ENCODE peak calls at places on chromosome 11, in seven cellular contexts. L is SK-N-SH, I is K562, J is H1, D is HepG2, W is GM12878, A is HCT116. B is an unnamed sample.

GRCh38 chr11:80414766-80415165 is 973.9 kb upstream of the TENM4 start:
- DNase-seq in D (no peak), W (no peak), L (no peak), I (no peak), J (no peak), A (no peak), B (no peak)

GRCh38 chr11:73598719-73599379 is 937 bp upstream of the FAM168A start:
- DNase-seq in J (no peak), A (no peak), D (no peak), W (no peak), L (no peak), I (no peak), B (no peak)

GRCh38 chr11:104594228-104594958 is 303.9 kb downstream of the CASP12 start:
- DNase-seq in W (no peak), I (no peak), A (no peak), D (no peak), L (no peak), J (no peak), B (no peak)

GRCh38 chr11:27209562-27210005 is 153.4 kb downstream of the CCDC34 start:
- DNase-seq in I (peak), D (peak), W (no peak), L (no peak), A (peak), J (no peak), B (no peak)

GRCh38 chr11:1758611-1759150 is 5.0 kb downstream of the CTSD start:
- DNase-seq in L (no peak), A (no peak), W (no peak), J (no peak), I (no peak), D (no peak), B (no peak)

GRCh38 chr11:7894251-7894650 is 36.8 kb downstream of the OR10A6 start:
- DNase-seq in A (no peak), D (no peak), I (no peak), J (no peak), L (no peak), W (no peak), B (no peak)

GRCh38 chr11:17683378-17684161 is 35.8 kb upstream of the MYOD1 start:
- DNase-seq in J (no peak), W (no peak), I (no peak), L (no peak), A (peak), D (peak), B (peak)

GRCh38 chr11:119694334-119694733 is 34.7 kb downstream of the NECTIN1 start:
- DNase-seq in W (no peak), J (no peak), I (no peak), L (no peak), D (peak), A (no peak), B (no peak)

GRCh38 chr11:106424111-106424510 is 346.6 kb downstream of the AASDHPPT start:
- DNase-seq in D (no peak), L (no peak), A (no peak), I (no peak), W (no peak), J (no peak), B (peak)

GRCh38 chr11:68332186-68332585 is 19.8 kb downstream of the LRP5 start:
- DNase-seq in W (no peak), J (no peak), D (no peak), L (no peak), I (no peak), A (no peak), B (no peak)

GRCh38 chr11:35235944-35236666 is 97.1 kb downstream of the CD44 start:
- DNase-seq in A (peak), L (no peak), D (no peak), W (no peak), J (no peak), I (no peak), B (peak)

GRCh38 chr11:1087279-1087960 is 12.7 kb downstream of the MUC2 start:
- DNase-seq in A (no peak), W (no peak), J (no peak), D (no peak), L (no peak), I (no peak), B (no peak)

GRCh38 chr11:12418019-12418611 is 40.7 kb downstream of the PARVA start:
- DNase-seq in J (no peak), A (no peak), L (no peak), W (no peak), I (peak), D (no peak), B (no peak)

GRCh38 chr11:101745756-101746155 is 161.9 kb upstream of the TRPC6 start:
- DNase-seq in D (no peak), L (no peak), J (no peak), A (no peak), W (no peak), I (no peak), B (no peak)

GRCh38 chr11:9821008-9821752 is 157.3 kb downstream of the SWAP70 start:
- DNase-seq in L (peak), A (no peak), J (no peak), D (no peak), I (no peak), W (no peak), B (peak)

GRCh38 chr11:20388096-20389055 is 860 bp downstream of the PRMT3 start:
- DNase-seq in L (no peak), I (peak), D (peak), A (no peak), W (no peak), J (no peak), B (peak)

GRCh38 chr11:76803811-76804600 is 20.9 kb downstream of the TSKU start:
- DNase-seq in I (no peak), L (no peak), D (no peak), A (no peak), J (no peak), W (no peak), B (no peak)

GRCh38 chr11:100719362-100719761 is 32.3 kb downstream of the ARHGAP42 start:
- DNase-seq in A (no peak), J (no peak), D (no peak), L (no peak), W (no peak), I (no peak), B (no peak)

GRCh38 chr11:96088914-96089313 is 165.0 kb upstream of the MTMR2 start:
- DNase-seq in A (no peak), W (no peak), D (no peak), L (no peak), I (no peak), J (no peak), B (no peak)

GRCh38 chr11:69587454-69588081 is 53.4 kb upstream of the CCND1 start:
- DNase-seq in W (no peak), A (peak), L (no peak), D (peak), I (no peak), J (no peak), B (no peak)

GRCh38 chr11:134393638-134394037 is 18.4 kb downstream of the B3GAT1 start:
- DNase-seq in W (no peak), L (peak), J (no peak), I (peak), D (peak), A (peak), B (peak)

GRCh38 chr11:122007611-122008071 is 108.4 kb downstream of the BLID start:
- DNase-seq in L (no peak), D (no peak), I (no peak), W (no peak), J (no peak), A (no peak), B (no peak)

GRCh38 chr11:120304526-120304925 is 20.6 kb upstream of the TLCD5 start:
- DNase-seq in J (no peak), A (peak), W (no peak), D (no peak), I (no peak), L (no peak), B (peak)

GRCh38 chr11:18698341-18699268 is at the start of gene TMEM86A:
- DNase-seq in D (peak), A (peak), J (peak), W (no peak), L (peak), I (peak), B (peak)

GRCh38 chr11:134047586-134047999 is 21.3 kb upstream of the JAM3 start:
- DNase-seq in A (no peak), L (no peak), J (no peak), W (no peak), D (no peak), I (no peak), B (no peak)

GRCh38 chr11:9053631-9054030 is 37.8 kb downstream of the SCUBE2 start:
- DNase-seq in J (no peak), A (no peak), D (no peak), L (no peak), I (no peak), W (no peak), B (no peak)

GRCh38 chr11:117535201-117535869 is 207.7 kb downstream of the CEP164 start:
- DNase-seq in A (no peak), J (no peak), I (no peak), D (no peak), L (peak), W (no peak), B (peak)

GRCh38 chr11:3016861-3017260 is 24.7 kb upstream of the NAP1L4 start:
- DNase-seq in D (no peak), J (no peak), A (no peak), I (no peak), L (no peak), W (no peak), B (no peak)

GRCh38 chr11:19953342-19953741 is 206.9 kb downstream of the DBX1 start:
- DNase-seq in W (no peak), D (peak), L (no peak), I (no peak), J (peak), A (no peak), B (no peak)

GRCh38 chr11:78419327-78419726 is 1.7 kb upstream of the GAB2 start:
- DNase-seq in W (no peak), J (no peak), L (no peak), I (no peak), A (no peak), D (no peak), B (no peak)

DNA sequence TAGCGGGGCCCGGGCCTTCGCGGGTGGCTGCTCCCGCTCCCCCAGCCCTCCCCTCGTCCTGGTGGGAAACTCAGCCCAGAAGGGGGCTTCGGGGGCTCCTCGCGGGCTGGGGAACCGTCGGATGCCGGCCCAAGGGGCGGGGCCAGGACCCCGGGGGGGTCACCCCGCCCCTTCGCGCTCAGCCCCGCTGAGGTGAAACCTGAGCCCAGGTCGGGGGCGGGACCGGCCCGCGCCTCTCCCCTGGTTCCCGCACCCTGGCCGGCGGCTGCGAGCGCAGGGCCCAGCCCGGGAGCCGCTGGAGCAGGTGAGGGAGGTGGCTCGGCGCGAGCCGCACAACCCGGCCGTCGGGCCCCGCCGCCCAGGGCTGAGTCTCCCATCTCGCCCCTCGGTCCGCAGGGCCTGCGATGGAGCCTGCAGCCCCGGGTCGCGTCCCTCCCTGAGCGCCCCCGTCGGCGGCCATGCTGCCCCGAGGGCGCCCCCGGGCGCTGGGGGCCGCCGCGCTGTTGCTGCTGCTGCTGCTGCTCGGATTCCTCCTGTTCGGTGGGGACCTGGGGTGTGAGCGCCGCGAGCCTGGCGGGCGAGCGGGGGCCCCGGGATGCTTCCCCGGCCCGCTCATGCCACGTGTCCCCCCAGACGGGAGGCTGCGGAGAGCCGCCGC is at the start of gene LARGE2:
- DNase-seq in L (peak), I (peak), D (no peak), J (peak), A (no peak), W (no peak), B (peak)
- TF ChIP-seq JUND in L (no peak), I (no peak), D (no peak), J (no peak), A (no peak), W (no peak), B (no peak)

GRCh38 chr11:94127632-94128031 is 1.0 kb upstream of the PANX1 start:
- DNase-seq in W (no peak), J (no peak), A (no peak), I (no peak), D (no peak), L (no peak), B (no peak)

GRCh38 chr11:94128746-94129504 is at the start of gene PANX1:
- DNase-seq in L (peak), W (no peak), D (peak), A (peak), I (peak), J (peak), B (peak)

GRCh38 chr11:94129505-94130335 is 1.1 kb downstream of the PANX1 start:
- DNase-seq in W (no peak), J (peak), D (no peak), I (no peak), A (peak), L (no peak), B (peak)

GRCh38 chr11:94130589-94131362 is 2.1 kb downstream of the PANX1 start:
- DNase-seq in I (no peak), A (no peak), W (no peak), J (no peak), L (no peak), D (no peak), B (no peak)

GRCh38 chr11:94128171-94128745 is 383 bp upstream of the PANX1 start:
- DNase-seq in L (peak), J (peak), D (no peak), W (no peak), I (no peak), A (no peak), B (peak)
- TF ChIP-seq JUND in L (no peak), J (no peak), D (no peak), W (no peak), I (peak), A (no peak), B (no peak)

GRCh38 chr11:47607380-47607779 is 13.2 kb upstream of the C1QTNF4 start:
- DNase-seq in I (no peak), W (no peak), D (no peak), A (no peak), L (no peak), J (no peak), B (no peak)
- TF ChIP-seq JUND in I (no peak), W (no peak), D (no peak), A (no peak), L (no peak), J (no peak), B (no peak)

GRCh38 chr11:107741044-107741823 is 29.4 kb upstream of the SLN start:
- DNase-seq in W (peak), I (peak), J (peak), A (peak), D (peak), L (peak), B (peak)
- TF ChIP-seq JUND in W (no peak), I (no peak), J (no peak), A (no peak), D (no peak), L (no peak), B (no peak)

B was measured in T47D.